ENCODE peak calls at places on chromosomes 11 and 22, in ten cellular contexts. R is nephron progenitor cell, A is GM06990, T is neural crest cell, F is colonic mucosa, K is body of pancreas, J is lung, Q is foreskin keratinocyte, L is Calu3, W is epithelial cell of esophagus. B is an unnamed sample.
A peak's percentile ranks its signal among the peaks of the same experiment; 100 is the strongest.

GRCh38 chr11:109435121-109435742 is 13.2 kb downstream of the C11orf87 start:
- DNase-seq in W (peak; percentile 90), A (no peak), T (no peak), F (no peak), J (no peak), Q (peak; percentile 62), L (no peak), R (no peak), K (no peak), B (no peak)

GRCh38 chr11:108398439-108398838 is 68.9 kb downstream of the C11orf65 start:
- DNase-seq in J (no peak), R (no peak), W (no peak), L (no peak), K (peak; percentile 47), F (no peak), T (no peak), A (no peak), Q (no peak), B (no peak)

GRCh38 chr11:98630736-98631135 is 390.0 kb upstream of the CNTN5 start:
- DNase-seq in T (no peak), J (no peak), Q (no peak), R (no peak), L (no peak), F (no peak), K (no peak), A (no peak), W (no peak), B (no peak)

GRCh38 chr11:15657264-15657663 is 542.5 kb downstream of the INSC start:
- DNase-seq in F (no peak), L (no peak), T (no peak), R (no peak), J (no peak), W (no peak), A (no peak), Q (no peak), K (no peak), B (no peak)

GRCh38 chr11:86116386-86116726 is 47.5 kb upstream of the PICALM start:
- DNase-seq in T (no peak), W (peak; percentile 90), Q (peak; percentile 86), J (no peak), A (no peak), L (peak; percentile 23), K (no peak), F (no peak), R (no peak), B (no peak)

GRCh38 chr11:33636104-33636503 is 64.5 kb downstream of the C11orf91 start:
- DNase-seq in A (no peak), T (no peak), J (peak; percentile 27), W (peak; percentile 94), R (no peak), K (no peak), L (no peak), F (no peak), Q (peak; percentile 89), B (no peak)

GRCh38 chr11:13215157-13215556 is 62.4 kb upstream of the BMAL1 start:
- DNase-seq in J (no peak), L (no peak), W (peak; percentile 86), A (no peak), F (no peak), Q (peak; percentile 64), T (no peak), K (no peak), R (no peak), B (no peak)

GRCh38 chr11:115676768-115677167 is 172.6 kb upstream of the CADM1 start:
- DNase-seq in A (no peak), T (no peak), Q (no peak), W (no peak), R (no peak), K (no peak), J (no peak), L (no peak), F (no peak), B (no peak)

GRCh38 chr11:65853249-65853979 is 4.6 kb downstream of the CFL1 start:
- DNase-seq in W (no peak), T (no peak), Q (no peak), K (no peak), J (no peak), L (no peak), F (peak; percentile 40), A (no peak), R (no peak), B (no peak)

GRCh38 chr11:122198291-122198983 is 82.4 kb upstream of the BLID start:
- DNase-seq in Q (no peak), K (no peak), L (no peak), A (no peak), W (no peak), F (no peak), T (no peak), R (no peak), J (no peak), B (no peak)

GRCh38 chr11:74923125-74923524 is 25.8 kb downstream of the XRRA1 start:
- DNase-seq in R (no peak), A (no peak), L (no peak), J (no peak), W (peak; percentile 34), T (no peak), Q (no peak), F (no peak), K (no peak), B (no peak)

GRCh38 chr11:46238967-46239800 is 38.3 kb upstream of the CREB3L1 start:
- DNase-seq in L (peak; percentile 88), T (peak; percentile 92), J (peak; percentile 81), A (peak; percentile 85), R (peak; percentile 93), Q (peak; percentile 37), K (peak; percentile 86), F (peak; percentile 85), W (peak; percentile 77), B (peak; percentile 80)

GRCh38 chr11:74157169-74157568 is 13.6 kb downstream of the C2CD3 start:
- DNase-seq in Q (no peak), K (no peak), W (peak; percentile 73), T (no peak), R (no peak), F (no peak), A (no peak), L (no peak), J (no peak), B (no peak)

GRCh38 chr11:131796541-131796940 is 426.1 kb downstream of the NTM start:
- DNase-seq in R (no peak), W (no peak), F (no peak), J (no peak), Q (no peak), K (no peak), T (no peak), A (no peak), L (no peak), B (no peak)

GRCh38 chr11:116454020-116454645 is 318.7 kb downstream of the BUD13 start:
- DNase-seq in J (peak; percentile 39), W (peak; percentile 5), F (peak; percentile 69), A (no peak), R (peak; percentile 64), Q (no peak), T (peak; percentile 52), K (peak; percentile 59), L (peak; percentile 56), B (no peak)

GRCh38 chr11:121104223-121104831 is 3.3 kb downstream of the TECTA start:
- DNase-seq in A (no peak), R (no peak), F (no peak), J (no peak), Q (no peak), K (peak; percentile 10), L (no peak), W (no peak), T (no peak), B (no peak)
- TF ChIP-seq CTCF in A (peak; percentile 30), R (no peak), F (no peak), J (no peak), Q (peak; percentile 5), K (no peak), L (no peak), W (no peak), T (peak; percentile 18), B (no peak)

DNA sequence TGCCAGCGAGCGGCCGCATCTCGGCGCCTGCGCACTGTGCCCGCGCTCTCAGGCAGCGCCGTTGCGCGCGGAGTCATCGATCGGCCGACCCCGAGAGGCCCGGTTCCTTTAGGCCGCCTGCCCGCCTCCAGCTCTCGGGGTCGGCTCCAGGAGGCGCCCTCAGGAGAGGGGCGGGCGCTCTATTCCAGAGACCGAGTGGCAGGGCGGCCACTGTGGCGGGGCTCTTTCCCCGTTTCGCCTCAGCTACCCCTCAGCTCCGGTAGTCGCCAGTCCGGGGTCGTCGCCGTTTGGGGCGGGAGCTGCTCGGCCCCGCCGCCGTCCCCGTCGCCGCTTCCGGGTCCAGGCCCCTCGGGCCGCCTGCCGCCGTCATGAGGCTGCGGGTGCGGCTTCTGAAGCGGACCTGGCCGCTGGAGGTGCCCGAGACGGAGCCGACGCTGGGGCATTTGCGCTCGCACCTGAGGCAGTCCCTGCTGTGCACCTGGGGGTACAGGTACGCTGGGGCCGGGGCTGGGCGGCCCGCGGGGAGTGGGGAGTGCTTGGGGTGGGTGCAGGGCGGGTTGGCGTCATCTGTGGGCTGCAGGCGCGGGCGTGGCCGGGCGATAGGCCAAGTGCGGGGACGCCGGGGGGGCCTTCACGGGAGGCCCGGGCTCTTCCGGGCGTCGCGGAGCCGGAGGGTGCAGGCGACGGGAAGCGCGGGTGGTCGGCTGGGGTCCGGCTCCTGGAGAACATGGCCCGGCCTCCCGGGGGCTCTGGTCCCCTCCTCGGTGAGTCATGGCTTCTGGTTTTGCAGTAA is at the start of gene FBXO7:
- DNase-seq in W (peak; percentile 93), Q (peak; percentile 74), L (peak; percentile 91), T (peak; percentile 85), K (peak; percentile 93), R (peak; percentile 93), F (peak; percentile 92), A (peak; percentile 91), J (peak; percentile 88), B (peak; percentile 92)
- TF ChIP-seq CTCF in W (peak; percentile 22), Q (peak; percentile 65), L (no peak), T (peak; percentile 59), K (peak; percentile 19), R (peak; percentile 22), F (no peak), A (peak; percentile 56), J (no peak), B (no peak)

GRCh38 chr22:43187171-43188099 is 501 bp upstream of the TTLL12 start:
- DNase-seq in A (peak; percentile 99), Q (peak; percentile 76), W (peak; percentile 92), J (peak; percentile 95), K (peak; percentile 97), T (peak; percentile 97), F (peak; percentile 98), L (peak; percentile 98), R (peak; percentile 95), B (peak; percentile 97)
- TF ChIP-seq CTCF in A (peak; percentile 20), Q (peak; percentile 99), W (peak; percentile 34), J (peak; percentile 38), K (peak; percentile 90), T (peak; percentile 78), F (peak; percentile 65), L (peak; percentile 60), R (peak; percentile 58), B (no peak)

DNA sequence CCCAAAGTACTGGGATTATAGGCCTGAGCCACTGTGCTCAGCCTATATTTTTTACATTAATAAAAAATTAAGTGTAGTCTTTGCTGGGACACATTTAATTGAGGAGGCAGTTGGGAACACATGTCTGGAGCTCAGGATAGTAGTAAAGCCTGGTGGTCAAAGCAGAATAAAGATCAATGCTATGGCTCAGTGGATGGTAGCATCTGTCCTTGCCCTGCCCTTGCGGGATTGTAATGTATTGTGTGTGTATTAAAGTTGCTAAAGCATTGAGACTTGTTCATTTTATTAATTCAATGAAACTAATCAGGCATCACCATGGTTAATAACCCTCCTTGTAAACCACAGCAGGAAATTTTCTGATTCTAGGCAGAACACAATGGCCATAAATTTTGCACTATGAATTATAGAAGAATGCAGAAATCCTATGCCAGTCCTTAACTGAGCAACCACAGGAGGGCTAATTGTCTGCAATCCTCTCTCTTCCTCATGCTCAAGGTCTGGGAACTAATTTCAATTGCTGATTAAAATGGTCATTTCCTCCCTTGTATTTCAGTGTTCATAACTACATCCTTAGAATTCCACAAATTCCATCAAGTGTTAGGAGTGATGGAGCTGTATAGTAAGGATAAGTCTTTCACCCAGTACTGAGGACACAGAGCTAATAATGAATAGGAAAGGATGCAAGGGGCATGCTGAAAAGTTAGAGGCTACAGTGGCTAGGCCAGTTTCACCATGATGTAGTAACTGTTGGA is 403.2 kb upstream of the DDI1 start:
- DNase-seq in Q (no peak), K (no peak), T (no peak), L (no peak), J (no peak), R (no peak), F (no peak), W (no peak), A (no peak), B (no peak)
- TF ChIP-seq CTCF in Q (no peak), K (no peak), T (no peak), L (no peak), J (no peak), R (no peak), F (no peak), W (no peak), A (no peak), B (no peak)

B was measured in activated B cell treated with CpG ODN at 0.5 μM for 24 hours.